ENCODE peak calls at places on chromosomes 7 and 10, in seven cellular contexts. I is ovary, U is AG09309, D is tibial artery, S is GM06990, C is left lung, F is epithelial cell of esophagus. Z is an unnamed sample.

GRCh38 chr10:103748020-103748419 is 107.4 kb downstream of the SH3PXD2A start:
- DNase-seq in I (no peak), U (no peak), D (no peak), S (no peak), C (no peak), F (peak), Z (no peak)

GRCh38 chr10:131636841-131637724 is 263.7 kb upstream of the PPP2R2D start:
- DNase-seq in I (no peak), U (no peak), D (no peak), S (no peak), C (no peak), F (no peak), Z (no peak)

GRCh38 chr10:5953676-5954075 is 23.7 kb downstream of the IL15RA start:
- DNase-seq in I (peak), U (no peak), D (no peak), S (no peak), C (peak), F (no peak), Z (no peak)

GRCh38 chr10:29229258-29229705 is 59.6 kb upstream of the LYZL1 start:
- DNase-seq in I (no peak), U (no peak), D (no peak), S (no peak), C (no peak), F (no peak), Z (no peak)

GRCh38 chr7:122651451-122651850 is 47.5 kb downstream of the RNF133 start:
- DNase-seq in I (no peak), U (no peak), D (no peak), S (no peak), C (no peak), F (no peak), Z (peak)

GRCh38 chr10:58477122-58477521 is 35.5 kb upstream of the BICC1 start:
- DNase-seq in I (peak), U (no peak), D (peak), S (no peak), C (peak), F (no peak), Z (peak)

GRCh38 chr10:119375574-119376265 is 166.8 kb downstream of the RGS10 start:
- DNase-seq in I (no peak), U (no peak), D (no peak), S (no peak), C (no peak), F (peak), Z (peak)

GRCh38 chr7:85186521-85187241 is at the start of gene SEMA3D:
- DNase-seq in I (peak), U (no peak), D (peak), S (peak), C (peak), F (peak), Z (peak)

GRCh38 chr10:11144626-11145497 is 127.2 kb downstream of the CELF2 start:
- DNase-seq in I (no peak), U (no peak), D (no peak), S (no peak), C (no peak), F (no peak), Z (no peak)

GRCh38 chr7:24657980-24658379 is 84.7 kb downstream of the PALS2 start:
- DNase-seq in I (no peak), U (no peak), D (no peak), S (no peak), C (no peak), F (no peak), Z (no peak)

GRCh38 chr10:115491526-115492140 is 398.5 kb downstream of the ATRNL1 start:
- DNase-seq in I (no peak), U (no peak), D (no peak), S (no peak), C (no peak), F (no peak), Z (no peak)

GRCh38 chr10:11612004-11613001 is 853 bp upstream of the USP6NL start:
- DNase-seq in I (no peak), U (no peak), D (no peak), S (no peak), C (no peak), F (peak), Z (no peak)

GRCh38 chr10:100866010-100866409 is 46.8 kb upstream of the SLF2 start:
- DNase-seq in I (no peak), U (no peak), D (no peak), S (no peak), C (no peak), F (no peak), Z (no peak)

GRCh38 chr7:45294559-45294958 is 137.0 kb downstream of the RAMP3 start:
- DNase-seq in I (no peak), U (no peak), D (no peak), S (no peak), C (no peak), F (no peak), Z (no peak)

GRCh38 chr10:129891806-129892205 is 72.3 kb downstream of the EBF3 start:
- DNase-seq in I (no peak), U (no peak), D (no peak), S (no peak), C (no peak), F (no peak), Z (no peak)
- H3K4me3 ChIP-seq in I (no peak), U (no peak), D (no peak), S (no peak), C (no peak), F (no peak), Z (no peak)

GRCh38 chr7:93980744-93981479 is 23.2 kb downstream of the BET1 start:
- DNase-seq in I (no peak), U (no peak), D (no peak), S (no peak), C (no peak), F (no peak), Z (no peak)
- H3K4me3 ChIP-seq in I (no peak), U (no peak), D (no peak), S (peak), C (no peak), F (no peak), Z (no peak)

DNA sequence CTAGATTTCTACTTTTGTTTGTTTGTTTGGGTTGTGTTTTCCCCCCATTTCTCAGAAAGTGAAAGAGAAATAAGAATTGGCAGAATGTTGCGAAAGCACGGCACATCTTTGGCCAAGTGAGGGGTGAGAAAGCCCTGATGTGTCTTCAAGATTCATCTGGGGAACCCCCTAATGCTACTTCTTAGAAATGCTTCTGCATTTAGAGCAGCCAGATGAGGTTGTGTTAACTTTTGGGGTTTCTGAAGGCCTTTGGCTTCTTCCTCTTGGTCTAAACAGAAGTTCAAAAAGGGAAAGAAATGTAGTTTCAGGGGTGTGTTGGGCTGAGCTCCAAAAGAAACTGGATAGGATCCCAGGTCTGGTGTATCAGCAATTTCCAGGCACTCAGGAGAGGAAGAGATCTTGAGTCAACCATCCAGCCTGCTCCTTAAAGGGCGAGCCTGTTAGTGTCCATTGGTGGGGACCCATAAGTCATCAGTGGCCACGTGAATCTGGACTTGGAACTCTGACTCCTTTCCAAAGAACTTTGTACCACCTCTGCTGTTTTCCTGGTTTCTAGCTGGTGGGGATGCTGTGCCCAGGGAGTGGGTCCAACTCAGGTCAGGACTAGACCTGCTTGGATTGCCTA is 6.5 kb downstream of the DUSP5 start:
- DNase-seq in I (peak), U (no peak), D (peak), S (peak), C (peak), F (no peak), Z (peak)
- H3K4me3 ChIP-seq in I (no peak), U (no peak), D (no peak), S (no peak), C (no peak), F (no peak), Z (no peak)

GRCh38 chr7:42493436-42494198 is 256.6 kb upstream of the GLI3 start:
- DNase-seq in I (peak), U (peak), D (peak), S (no peak), C (peak), F (peak), Z (peak)

GRCh38 chr7:42494722-42495121 is 257.7 kb upstream of the GLI3 start:
- DNase-seq in I (no peak), U (no peak), D (no peak), S (peak), C (no peak), F (peak), Z (peak)

GRCh38 chr7:42494199-42494710 is 257.2 kb upstream of the GLI3 start:
- DNase-seq in I (no peak), U (no peak), D (no peak), S (no peak), C (no peak), F (peak), Z (peak)

GRCh38 chr7:42492895-42493294 is 255.9 kb upstream of the GLI3 start:
- DNase-seq in I (no peak), U (no peak), D (no peak), S (no peak), C (no peak), F (no peak), Z (peak)

DNA sequence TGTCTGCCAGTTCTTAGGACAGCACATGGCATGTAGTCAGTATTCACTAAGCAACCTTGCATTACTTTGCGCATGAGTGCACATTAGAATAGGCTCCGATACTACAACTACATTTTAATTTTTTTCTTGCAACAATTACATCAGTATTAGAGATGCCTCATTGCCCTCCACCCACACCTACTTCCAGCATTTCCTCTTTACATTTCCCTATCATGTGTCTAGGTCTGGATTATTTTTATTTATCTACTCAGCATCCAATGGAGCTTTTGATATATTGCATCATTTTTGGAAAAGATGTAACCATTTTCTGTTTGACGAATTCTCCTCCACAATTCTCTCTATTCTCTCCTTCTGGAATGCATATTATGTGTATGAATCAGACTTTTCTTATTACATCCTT is 258.2 kb upstream of the GLI3 start:
- DNase-seq in I (no peak), U (no peak), D (no peak), S (no peak), C (no peak), F (peak), Z (peak)
- H3K4me3 ChIP-seq in I (no peak), U (no peak), D (no peak), S (no peak), C (no peak), F (no peak), Z (no peak)

GRCh38 chr7:26153823-26154783 is 2.1 kb downstream of the NFE2L3 start:
- DNase-seq in I (no peak), U (no peak), D (no peak), S (no peak), C (no peak), F (peak), Z (peak)
- H3K4me3 ChIP-seq in I (no peak), U (no peak), D (no peak), S (peak), C (peak), F (no peak), Z (peak)

GRCh38 chr7:137342751-137343482 is 616 bp downstream of the PTN start:
- DNase-seq in I (no peak), U (no peak), D (no peak), S (no peak), C (no peak), F (no peak), Z (peak)
- H3K4me3 ChIP-seq in I (peak), U (peak), D (peak), S (no peak), C (peak), F (peak), Z (peak)

DNA sequence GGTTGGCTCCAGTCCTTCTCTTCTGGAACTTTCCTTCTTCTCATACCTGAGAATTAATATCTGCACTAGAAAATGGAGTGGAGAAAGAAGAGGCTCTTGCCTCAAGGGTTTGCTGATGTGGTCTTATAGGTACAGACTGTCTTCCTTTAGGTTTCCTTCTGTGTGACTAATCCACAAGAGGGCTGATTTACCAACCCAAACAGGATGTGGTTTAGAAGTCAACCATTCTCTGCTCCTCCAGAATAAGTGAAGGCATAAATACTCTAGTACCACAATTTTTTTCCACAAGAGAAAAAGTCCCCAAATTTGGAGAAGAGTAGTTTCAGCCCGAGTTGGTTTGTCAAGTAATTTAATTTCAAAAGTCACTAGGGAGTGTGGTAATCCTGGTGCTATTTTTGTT is 85.8 kb downstream of the NRP1 start:
- DNase-seq in I (no peak), U (peak), D (no peak), S (no peak), C (no peak), F (peak), Z (peak)
- H3K4me3 ChIP-seq in I (no peak), U (no peak), D (no peak), S (no peak), C (no peak), F (no peak), Z (no peak)

DNA sequence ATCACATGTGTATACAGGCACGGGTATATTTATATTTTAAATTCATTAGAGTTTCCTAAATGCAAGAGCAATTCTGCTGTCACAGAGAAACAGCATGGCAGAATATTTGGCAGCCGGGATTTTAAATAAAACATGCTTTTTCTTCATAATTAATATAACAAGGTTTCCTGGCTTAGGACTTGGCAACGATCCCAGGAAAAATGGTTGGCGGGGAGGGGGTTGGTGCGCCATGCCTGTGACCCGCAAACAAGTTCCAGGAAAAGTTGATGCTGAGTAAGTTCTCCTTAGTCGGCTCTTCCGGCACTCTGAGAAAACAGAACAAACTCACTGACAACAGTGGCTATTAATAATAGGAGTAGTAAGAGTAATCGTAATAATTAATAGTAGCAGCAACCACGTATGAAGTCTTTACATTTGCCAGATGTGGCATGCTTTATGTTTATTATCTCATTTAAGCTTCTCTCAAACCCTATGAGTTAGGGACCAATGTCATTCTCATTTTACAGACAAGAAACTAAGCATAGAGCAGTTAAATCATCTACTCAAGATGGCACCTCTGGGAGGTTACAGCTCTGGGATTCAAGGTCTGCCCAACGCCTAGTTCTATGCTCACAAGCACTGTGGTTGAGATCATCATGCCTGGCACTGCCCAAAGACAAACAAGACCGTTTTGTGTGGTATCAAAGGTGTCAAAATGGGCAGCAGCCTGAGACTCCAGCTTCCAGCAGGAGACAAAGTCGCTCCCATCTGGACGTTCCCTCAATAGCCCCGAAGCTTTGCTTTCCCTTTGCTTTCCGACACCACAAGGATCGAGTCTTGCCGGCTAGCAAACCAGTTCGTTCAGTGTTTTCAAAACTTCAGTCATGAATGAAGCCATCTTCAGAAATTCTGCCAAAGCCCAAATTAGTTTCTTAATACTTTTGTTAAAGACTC is 4.8 kb downstream of the HABP2 start:
- DNase-seq in I (peak), U (no peak), D (no peak), S (no peak), C (no peak), F (peak), Z (peak)
- H3K4me3 ChIP-seq in I (no peak), U (no peak), D (peak), S (no peak), C (no peak), F (peak), Z (no peak)

GRCh38 chr7:128435311-128435654 is 20.4 kb upstream of the HILPDA start:
- DNase-seq in I (no peak), U (no peak), D (no peak), S (no peak), C (no peak), F (peak), Z (peak)
- H3K4me3 ChIP-seq in I (no peak), U (no peak), D (no peak), S (no peak), C (no peak), F (no peak), Z (no peak)

Z was measured in choroid plexus epithelial cell.